ENCODE peak calls at places on chromosome 14, in nine cellular contexts. Q, O, H, G, M, C, R, S and K are unnamed samples. For H3K9me3, the result is how much of the 10 kb centered on the place peaks cover.

GRCh38 chr14:100406505-100407131 is 83.5 kb downstream of the SLC25A47 start:
- DNase-seq in Q (no peak), O (peak), H (no peak), G (peak), M (peak), C (peak), R (no peak), S (peak), K (peak)

GRCh38 chr14:83164016-83164415 is 1630.4 kb upstream of the SEL1L start:
- DNase-seq in Q (no peak), O (no peak), H (no peak), G (no peak), M (no peak), C (peak), R (peak), S (no peak), K (no peak)

GRCh38 chr14:91464615-91465205 is 45.4 kb downstream of the PPP4R3A start:
- DNase-seq in Q (no peak), O (no peak), H (no peak), G (no peak), M (no peak), C (no peak), R (no peak), S (no peak), K (no peak)

GRCh38 chr14:39265032-39265431 is 31.3 kb downstream of the MIA2 start:
- DNase-seq in Q (no peak), O (no peak), H (no peak), G (no peak), M (no peak), C (peak), R (no peak), S (no peak), K (no peak)

GRCh38 chr14:61581340-61581739 is 114.0 kb upstream of the HIF1A start:
- DNase-seq in Q (no peak), O (no peak), H (no peak), G (no peak), M (no peak), C (no peak), R (no peak), S (no peak), K (no peak)

GRCh38 chr14:85003805-85004204 is 526.1 kb upstream of the FLRT2 start:
- DNase-seq in Q (no peak), O (no peak), H (no peak), G (no peak), M (no peak), C (no peak), R (no peak), S (no peak), K (no peak)

GRCh38 chr14:41662780-41663477 is 56.3 kb downstream of the LRFN5 start:
- DNase-seq in Q (no peak), O (no peak), H (no peak), G (no peak), M (no peak), C (peak), R (no peak), S (no peak), K (no peak)

GRCh38 chr14:57189070-57189469 is 79.6 kb downstream of the EXOC5 start:
- DNase-seq in Q (no peak), O (no peak), H (no peak), G (no peak), M (no peak), C (peak), R (no peak), S (no peak), K (no peak)

GRCh38 chr14:98169170-98169587 is 1102.8 kb downstream of the BCL11B start:
- DNase-seq in Q (no peak), O (no peak), H (no peak), G (no peak), M (no peak), C (no peak), R (no peak), S (no peak), K (no peak)

GRCh38 chr14:48955857-48956256 is 630.3 kb downstream of the RPS29 start:
- DNase-seq in Q (no peak), O (no peak), H (no peak), G (no peak), M (no peak), C (no peak), R (no peak), S (no peak), K (no peak)

GRCh38 chr14:94120667-94121335 is 8.6 kb downstream of the IFI27L2 start:
- DNase-seq in Q (no peak), O (no peak), H (peak), G (no peak), M (no peak), C (peak), R (peak), S (no peak), K (no peak)

GRCh38 chr14:54889919-54890318 is 12.7 kb downstream of the GCH1 start:
- DNase-seq in Q (no peak), O (no peak), H (no peak), G (no peak), M (no peak), C (no peak), R (no peak), S (no peak), K (no peak)

GRCh38 chr14:65866906-65867305 is 454.4 kb downstream of the FUT8 start:
- DNase-seq in Q (no peak), O (peak), H (no peak), G (no peak), M (no peak), C (no peak), R (no peak), S (no peak), K (peak)

GRCh38 chr14:84988391-84988790 is 541.6 kb upstream of the FLRT2 start:
- DNase-seq in Q (no peak), O (no peak), H (no peak), G (no peak), M (no peak), C (no peak), R (no peak), S (no peak), K (no peak)

GRCh38 chr14:88312262-88312661 is 10.8 kb downstream of the KCNK10 start:
- DNase-seq in Q (no peak), O (no peak), H (no peak), G (no peak), M (no peak), C (no peak), R (no peak), S (no peak), K (no peak)

GRCh38 chr14:51869426-51870113 is 9.2 kb downstream of the GNG2 start:
- DNase-seq in Q (no peak), O (no peak), H (no peak), G (no peak), M (no peak), C (no peak), R (no peak), S (peak), K (no peak)

GRCh38 chr14:87160964-87161363 is 832.0 kb downstream of the GALC start:
- DNase-seq in Q (no peak), O (no peak), H (no peak), G (no peak), M (no peak), C (no peak), R (no peak), S (no peak), K (no peak)

GRCh38 chr14:69038449-69039286 is 59.6 kb upstream of the ACTN1 start:
- DNase-seq in Q (no peak), O (no peak), H (no peak), G (no peak), M (no peak), C (peak), R (no peak), S (no peak), K (no peak)

GRCh38 chr14:44712095-44712822 is 205.2 kb upstream of the FSCB start:
- DNase-seq in Q (no peak), O (no peak), H (no peak), G (no peak), M (no peak), C (no peak), R (no peak), S (no peak), K (no peak)

GRCh38 chr14:76337619-76338545 is 38.1 kb upstream of the ESRRB start:
- DNase-seq in Q (no peak), O (no peak), H (no peak), G (no peak), M (no peak), C (no peak), R (no peak), S (no peak), K (no peak)

GRCh38 chr14:65356327-65356836 is 56.1 kb upstream of the FUT8 start:
- DNase-seq in Q (no peak), O (no peak), H (peak), G (no peak), M (no peak), C (peak), R (peak), S (no peak), K (no peak)

GRCh38 chr14:41960316-41960715 is 353.6 kb downstream of the LRFN5 start:
- DNase-seq in Q (no peak), O (no peak), H (no peak), G (no peak), M (no peak), C (no peak), R (no peak), S (no peak), K (no peak)

GRCh38 chr14:63454863-63455622 is 88.1 kb downstream of the PPP2R5E start:
- DNase-seq in Q (peak), O (no peak), H (no peak), G (no peak), M (no peak), C (peak), R (no peak), S (no peak), K (no peak)

GRCh38 chr14:37903561-37904191 is 304.0 kb upstream of the SSTR1 start:
- DNase-seq in Q (no peak), O (no peak), H (no peak), G (no peak), M (no peak), C (peak), R (peak), S (no peak), K (no peak)

GRCh38 chr14:94689218-94689984 is 77.2 kb downstream of the SERPINA3 start:
- DNase-seq in Q (peak), O (peak), H (peak), G (peak), M (peak), C (peak), R (no peak), S (peak), K (peak)

GRCh38 chr14:78448483-78449094 is 278.4 kb downstream of the NRXN3 start:
- DNase-seq in Q (peak), O (peak), H (no peak), G (no peak), M (no peak), C (peak), R (no peak), S (no peak), K (peak)

GRCh38 chr14:21227981-21228380 is 41.3 kb downstream of the HNRNPC start:
- DNase-seq in Q (no peak), O (no peak), H (no peak), G (no peak), M (no peak), C (no peak), R (no peak), S (no peak), K (no peak)

GRCh38 chr14:61064210-61064609 is 83.2 kb downstream of the SLC38A6 start:
- DNase-seq in Q (no peak), O (no peak), H (no peak), G (no peak), M (no peak), C (no peak), R (no peak), S (no peak), K (no peak)

GRCh38 chr14:37172024-37172869 is at the start of gene SLC25A21:
- DNase-seq in Q (peak), O (peak), H (peak), G (peak), M (peak), C (peak), R (peak), S (no peak), K (peak)

GRCh38 chr14:77151918-77152588 is 10.5 kb upstream of the ZDHHC22 start:
- DNase-seq in Q (no peak), O (no peak), H (no peak), G (no peak), M (peak), C (peak), R (no peak), S (no peak), K (no peak)

GRCh38 chr14:68191567-68192321 is 372.2 kb downstream of the RAD51B start:
- DNase-seq in Q (no peak), O (no peak), H (no peak), G (no peak), M (no peak), C (peak), R (no peak), S (no peak), K (peak)

GRCh38 chr14:64187331-64187730 is 106.8 kb downstream of the ESR2 start:
- DNase-seq in Q (no peak), O (no peak), H (no peak), G (no peak), M (no peak), C (no peak), R (no peak), S (no peak), K (no peak)

GRCh38 chr14:104971447-104972240 is 6.5 kb downstream of the AHNAK2 start:
- DNase-seq in Q (no peak), O (no peak), H (peak), G (peak), M (peak), C (no peak), R (no peak), S (no peak), K (peak)

GRCh38 chr14:104974146-104974541 is 4.0 kb downstream of the AHNAK2 start:
- DNase-seq in Q (no peak), O (no peak), H (peak), G (peak), M (peak), C (no peak), R (no peak), S (no peak), K (no peak)

GRCh38 chr14:104970231-104971068 is 7.7 kb downstream of the AHNAK2 start:
- DNase-seq in Q (peak), O (peak), H (peak), G (peak), M (peak), C (peak), R (peak), S (no peak), K (peak)

GRCh38 chr14:104973215-104974145 is 4.7 kb downstream of the AHNAK2 start:
- DNase-seq in Q (peak), O (peak), H (peak), G (peak), M (peak), C (peak), R (peak), S (no peak), K (peak)

DNA sequence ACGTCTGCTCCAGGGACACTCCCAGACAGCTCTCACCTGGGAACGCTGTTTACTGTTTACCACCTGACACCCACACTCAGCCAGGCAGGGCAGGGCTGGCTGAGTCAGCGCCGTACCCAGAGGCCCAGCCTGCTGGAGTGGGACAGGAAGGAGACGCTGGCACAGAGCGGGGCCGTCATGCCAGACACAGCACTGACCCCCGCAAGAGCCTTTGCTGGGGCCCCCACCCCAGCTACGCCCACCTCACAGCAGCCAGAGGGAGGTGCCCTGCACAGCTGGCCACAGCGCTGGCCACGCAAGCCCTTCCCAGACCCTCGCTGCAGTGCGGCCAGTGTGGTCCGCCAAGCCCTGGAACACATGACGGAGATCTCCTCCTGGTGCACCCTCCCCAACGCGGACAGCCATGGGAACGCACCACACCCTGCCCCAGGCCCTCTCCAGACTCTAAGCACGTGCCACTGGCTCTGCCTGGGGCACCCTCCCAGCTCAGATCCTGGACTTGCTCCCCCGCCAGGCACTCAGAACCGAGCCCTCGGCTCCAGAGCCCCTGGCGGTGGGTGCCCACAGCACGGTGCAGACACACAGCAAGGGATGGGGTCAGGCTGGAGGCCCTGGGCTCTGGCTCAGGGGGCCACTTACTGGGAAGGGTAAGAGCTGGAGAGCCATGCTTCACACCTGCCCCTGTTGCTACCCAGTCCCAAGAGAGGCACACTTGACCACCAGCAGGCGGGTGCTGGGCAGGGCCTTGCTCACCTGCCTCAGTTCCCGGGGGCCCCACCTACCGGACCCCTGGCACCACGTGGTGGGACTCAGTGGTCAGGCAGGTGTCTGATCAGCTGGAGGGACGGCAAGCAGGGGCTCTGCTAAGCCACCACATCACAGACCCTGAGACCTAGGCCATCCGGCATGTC is 5.6 kb downstream of the AHNAK2 start:
- DNase-seq in Q (peak), O (peak), H (peak), G (peak), M (peak), C (peak), R (no peak), S (no peak), K (peak)
- TF ChIP-seq CTCF in Q (no peak), O (no peak), H (peak), G (no peak), M (no peak), C (no peak), R (no peak), S (no peak), K (no peak)

GRCh38 chr14:19873178-19873577 is 1.8 kb upstream of the OR4K2 start:
- DNase-seq in Q (no peak), O (no peak), H (no peak), G (no peak), M (no peak), C (no peak), R (no peak), S (no peak), K (no peak)
- H3K9me3 ChIP-seq in Q (under half), O (under half), H (under half), G (under half), M (under half), C (under half), R (under half), S (under half), K (under half)

GRCh38 chr14:96725232-96725631 is 72.0 kb upstream of the VRK1 start:
- DNase-seq in Q (no peak), O (no peak), H (no peak), G (peak), M (no peak), C (no peak), R (no peak), S (no peak), K (no peak)

GRCh38 chr14:96723946-96724345 is 73.2 kb upstream of the VRK1 start:
- DNase-seq in Q (no peak), O (no peak), H (peak), G (no peak), M (no peak), C (no peak), R (no peak), S (no peak), K (no peak)

GRCh38 chr14:96727490-96727889 is 69.7 kb upstream of the VRK1 start:
- DNase-seq in Q (no peak), O (no peak), H (peak), G (no peak), M (no peak), C (no peak), R (no peak), S (no peak), K (no peak)

GRCh38 chr14:96727076-96727475 is 70.1 kb upstream of the VRK1 start:
- DNase-seq in Q (no peak), O (no peak), H (no peak), G (no peak), M (no peak), C (no peak), R (no peak), S (no peak), K (no peak)

DNA sequence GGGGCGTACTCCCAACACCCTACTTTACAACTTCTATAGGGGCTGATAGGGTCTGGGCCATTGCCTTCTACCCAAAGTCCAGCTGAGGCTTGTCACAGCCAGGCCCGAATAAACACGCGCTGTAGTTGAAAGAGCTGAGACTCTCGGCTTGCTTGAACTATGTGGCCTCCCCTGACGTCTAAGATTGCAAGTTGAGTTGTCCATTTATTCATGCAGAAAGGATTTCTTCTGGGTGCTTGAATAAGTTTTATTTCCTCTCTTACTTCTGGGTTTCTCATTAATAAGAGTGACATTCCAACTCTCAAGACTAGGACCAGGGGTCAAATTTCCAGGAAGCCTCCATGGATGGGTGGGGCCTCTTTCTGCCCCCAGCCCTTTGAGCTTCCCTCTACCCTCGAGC is 74.4 kb upstream of the VRK1 start:
- DNase-seq in Q (no peak), O (no peak), H (peak), G (no peak), M (no peak), C (no peak), R (no peak), S (no peak), K (no peak)
- TF ChIP-seq CTCF in Q (no peak), O (no peak), H (no peak), G (no peak), M (no peak), C (no peak), R (no peak), S (no peak), K (no peak)

GRCh38 chr14:106803379-106803778 is 1277.0 kb downstream of the TMEM121 start:
- DNase-seq in Q (no peak), O (no peak), H (no peak), G (no peak), M (no peak), C (no peak), R (no peak), S (no peak), K (no peak)
- H3K9me3 ChIP-seq in Q (under half), O (under half), H (under half), G (under half), M (under half), C (under half), R (under half), S (under half), K (under half)

GRCh38 chr14:23538049-23538718 is 13.4 kb downstream of the ZFHX2 start:
- DNase-seq in Q (no peak), O (no peak), H (no peak), G (no peak), M (no peak), C (no peak), R (no peak), S (no peak), K (no peak)

GRCh38 chr14:23535943-23536342 is 15.6 kb downstream of the ZFHX2 start:
- DNase-seq in Q (no peak), O (no peak), H (no peak), G (no peak), M (peak), C (no peak), R (no peak), S (no peak), K (no peak)

GRCh38 chr14:23536494-23536893 is 15.1 kb downstream of the ZFHX2 start:
- DNase-seq in Q (no peak), O (no peak), H (no peak), G (no peak), M (no peak), C (no peak), R (no peak), S (no peak), K (no peak)

GRCh38 chr14:23538785-23539184 is 12.8 kb downstream of the ZFHX2 start:
- DNase-seq in Q (no peak), O (no peak), H (no peak), G (no peak), M (peak), C (no peak), R (no peak), S (no peak), K (no peak)

DNA sequence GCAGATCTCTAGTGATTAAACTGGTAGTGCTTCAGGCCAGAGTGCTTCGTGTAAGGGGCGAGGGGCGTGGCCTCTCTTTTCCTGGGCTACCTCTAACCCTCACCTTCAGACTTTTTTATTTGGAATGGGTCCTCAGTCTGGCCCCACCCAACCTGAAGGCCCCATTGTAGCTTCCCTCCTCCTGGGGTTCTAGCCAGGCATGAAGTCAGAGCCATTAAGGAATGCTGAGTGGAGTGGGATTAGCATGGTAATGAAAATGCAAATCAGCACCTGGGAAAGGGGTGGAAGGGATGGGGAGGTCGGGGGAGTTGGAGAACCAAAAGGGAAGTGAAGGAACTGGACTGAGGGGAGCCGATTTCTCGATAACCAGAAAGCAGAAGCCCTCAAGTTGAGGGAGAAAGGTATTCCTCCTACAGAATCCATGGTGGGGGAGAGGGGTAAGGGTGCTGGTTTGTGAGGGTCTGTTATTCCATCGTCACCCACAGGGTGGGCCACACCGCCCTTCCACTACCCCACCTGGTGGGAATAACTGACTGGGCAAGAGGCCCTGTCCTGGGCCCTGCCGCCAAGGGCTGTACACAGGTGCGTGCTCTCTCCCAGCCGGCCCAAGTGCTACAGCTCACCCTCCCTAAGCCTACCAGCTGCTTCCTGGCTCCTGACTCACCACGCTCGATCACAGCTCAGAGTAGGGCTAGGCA is 14.1 kb downstream of the ZFHX2 start:
- DNase-seq in Q (no peak), O (no peak), H (no peak), G (peak), M (peak), C (no peak), R (no peak), S (no peak), K (no peak)
- TF ChIP-seq CTCF in Q (no peak), O (no peak), H (no peak), G (no peak), M (no peak), C (no peak), R (no peak), S (no peak), K (no peak)